ENCODE peak calls at places on chromosomes 13 and 19, in four cellular contexts. R is HCT116, L is K562, X is HepG2. F is an unnamed sample. For H3K36me3, the result is how much of the 10 kb centered on the place peaks cover.

GRCh38 chr13:27663947-27664346 is 42.3 kb downstream of the POLR1D start:
- DNase-seq in L (no peak), X (no peak), R (no peak), F (no peak)

GRCh38 chr13:33743438-33744368 is 74.2 kb upstream of the RFC3 start:
- DNase-seq in L (no peak), X (peak), R (no peak), F (no peak)

GRCh38 chr19:9793051-9793591 is 24.6 kb upstream of the ZNF846 start:
- DNase-seq in L (no peak), R (no peak), X (no peak), F (no peak)

GRCh38 chr19:1140673-1141072 is 33.4 kb downstream of the SBNO2 start:
- DNase-seq in R (no peak), L (no peak), X (no peak), F (no peak)

GRCh38 chr13:113042456-113042855 is 63.1 kb upstream of the F7 start:
- DNase-seq in L (no peak), R (no peak), X (no peak), F (no peak)

GRCh38 chr13:40101708-40102359 is 446.4 kb downstream of the COG6 start:
- DNase-seq in X (no peak), L (no peak), R (no peak), F (no peak)

GRCh38 chr19:6225232-6225635 is 54.5 kb downstream of the MLLT1 start:
- DNase-seq in L (no peak), R (no peak), X (no peak), F (no peak)

GRCh38 chr13:27549406-27549981 is 70.8 kb downstream of the LNX2 start:
- DNase-seq in L (no peak), X (no peak), R (no peak), F (no peak)

GRCh38 chr19:55384576-55385235 is 614 bp upstream of the TMEM238 start:
- DNase-seq in R (no peak), X (no peak), L (peak), F (no peak)

DNA sequence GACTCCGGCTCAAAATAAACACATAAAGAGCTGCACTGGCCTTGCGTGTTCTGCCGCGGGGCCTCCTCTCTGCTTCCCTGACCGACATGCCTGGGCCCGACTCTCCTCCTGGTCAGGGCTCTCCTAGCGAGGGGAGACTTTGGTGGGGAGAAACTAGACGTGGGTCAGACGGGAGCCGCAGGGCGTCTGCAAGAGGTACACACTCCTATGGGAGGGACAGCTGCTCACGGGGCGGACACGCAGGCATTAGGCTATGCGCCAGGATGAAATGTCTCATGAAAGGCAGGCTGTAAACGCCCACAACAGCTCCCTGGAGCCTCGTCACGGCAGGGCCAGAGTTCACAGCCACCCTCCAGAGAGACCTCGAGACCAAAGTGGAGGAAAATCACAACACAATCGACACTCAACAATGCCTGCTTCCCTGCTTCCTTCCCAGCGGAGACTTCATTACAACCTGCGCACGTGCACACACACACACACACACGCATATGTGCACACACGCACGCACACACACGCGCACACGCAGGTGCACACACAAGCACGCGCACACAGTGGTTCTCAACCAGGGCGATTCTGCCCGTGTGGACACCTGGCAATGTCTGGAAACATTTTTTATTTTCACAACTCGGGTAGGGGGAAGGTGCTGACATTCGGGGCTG is 5.8 kb downstream of the SLC39A3 start:
- DNase-seq in L (no peak), R (no peak), X (no peak), F (no peak)
- H3K36me3 ChIP-seq in L (half or more), R (under half), X (under half), F (under half)

DNA sequence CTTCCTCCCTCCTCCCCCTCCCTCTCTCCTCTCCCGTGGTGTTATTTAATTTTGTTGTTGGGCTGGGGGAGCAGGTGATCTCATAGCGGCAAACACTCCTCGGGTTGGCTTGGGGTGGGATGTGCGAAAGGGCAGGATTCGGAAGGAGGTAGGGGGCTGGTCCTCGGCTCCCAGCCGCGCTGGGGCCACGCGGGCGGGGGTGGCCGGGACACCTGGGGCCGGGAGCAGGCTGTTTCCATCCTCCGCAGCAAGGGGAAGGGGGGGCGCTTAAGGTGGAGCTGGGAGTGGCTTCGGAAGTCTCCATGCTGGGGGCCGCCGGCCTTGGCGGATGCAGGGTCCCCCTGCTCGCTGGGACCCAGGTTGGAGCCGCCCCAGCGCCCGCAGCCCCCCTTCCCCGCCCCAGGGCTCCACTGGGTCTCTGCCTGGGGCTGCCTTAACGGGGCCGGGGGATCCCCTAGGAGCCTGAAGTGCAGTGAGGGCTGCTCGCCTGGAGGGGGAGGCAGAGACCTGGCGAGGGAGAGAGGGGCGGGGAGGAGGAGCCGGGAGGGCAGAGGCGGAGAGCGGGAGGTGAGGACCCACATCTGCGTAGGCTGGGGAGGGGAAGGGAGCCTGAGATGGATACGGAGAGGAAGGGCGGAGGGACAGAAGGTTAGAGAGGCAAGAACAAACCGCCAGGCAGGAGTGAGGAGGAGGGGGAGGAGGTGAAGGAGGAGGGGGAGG is 365 bp upstream of the CA11 start:
- DNase-seq in L (peak), X (peak), R (peak), F (no peak)
- TF ChIP-seq TCF7L2 in L (no peak), X (no peak), R (no peak), F (no peak)

GRCh38 chr19:49911381-49912145 is 14.9 kb upstream of the IL4I1 start:
- DNase-seq in X (no peak), R (no peak), L (no peak), F (no peak)
- H3K36me3 ChIP-seq in X (under half), R (under half), L (half or more), F (under half)

DNA sequence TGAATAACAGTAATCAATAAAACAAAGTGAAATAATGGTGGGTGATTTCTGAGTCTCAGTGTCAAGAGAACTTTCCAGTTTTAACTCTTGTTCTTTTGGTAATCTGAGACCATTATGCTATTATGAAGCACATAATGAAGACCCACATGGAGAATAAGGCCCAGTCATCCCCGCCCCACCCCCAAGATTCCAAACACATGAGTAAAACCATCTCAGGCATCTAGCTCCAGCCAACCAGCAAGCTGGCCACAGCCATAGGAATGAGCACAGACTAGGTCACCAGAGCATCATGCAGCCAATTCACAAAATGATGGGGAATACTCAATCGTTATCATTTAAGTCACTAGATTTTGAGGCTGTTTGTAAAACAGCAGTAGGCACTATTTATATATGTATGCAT is 1769.0 kb upstream of the PCDH20 start:
- DNase-seq in R (peak), X (peak), L (no peak), F (no peak)
- TF ChIP-seq TCF7L2 in R (no peak), X (no peak), L (no peak), F (no peak)

GRCh38 chr13:75850915-75851314 is 214.8 kb downstream of the LMO7 start:
- DNase-seq in X (no peak), L (peak), R (no peak), F (no peak)

GRCh38 chr13:75841905-75842304 is 205.8 kb downstream of the LMO7 start:
- DNase-seq in X (no peak), L (no peak), R (no peak), F (no peak)

GRCh38 chr13:75843033-75843432 is 206.9 kb downstream of the LMO7 start:
- DNase-seq in X (no peak), L (no peak), R (no peak), F (no peak)

DNA sequence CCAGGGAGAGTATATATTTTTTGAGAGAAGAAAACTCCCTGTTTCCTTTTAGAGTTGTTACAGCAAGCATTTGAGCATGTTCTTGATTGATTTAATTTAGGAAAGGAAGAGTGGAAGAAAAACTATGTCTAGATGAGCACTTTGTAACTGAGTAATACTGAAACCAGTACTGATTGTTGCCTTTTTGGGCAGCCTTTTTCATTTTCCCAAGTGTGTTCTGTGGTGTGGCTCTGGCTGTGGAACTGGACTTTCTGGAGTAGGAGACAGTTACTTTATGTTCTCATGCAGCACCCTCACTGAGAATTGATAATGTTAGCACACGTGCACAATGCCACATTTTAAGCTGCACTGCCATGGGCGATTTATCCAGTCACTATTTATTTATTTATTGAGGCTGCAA is 211.5 kb downstream of the LMO7 start:
- DNase-seq in X (no peak), R (no peak), L (no peak), F (no peak)
- H3K36me3 ChIP-seq in X (under half), R (under half), L (under half), F (under half)

DNA sequence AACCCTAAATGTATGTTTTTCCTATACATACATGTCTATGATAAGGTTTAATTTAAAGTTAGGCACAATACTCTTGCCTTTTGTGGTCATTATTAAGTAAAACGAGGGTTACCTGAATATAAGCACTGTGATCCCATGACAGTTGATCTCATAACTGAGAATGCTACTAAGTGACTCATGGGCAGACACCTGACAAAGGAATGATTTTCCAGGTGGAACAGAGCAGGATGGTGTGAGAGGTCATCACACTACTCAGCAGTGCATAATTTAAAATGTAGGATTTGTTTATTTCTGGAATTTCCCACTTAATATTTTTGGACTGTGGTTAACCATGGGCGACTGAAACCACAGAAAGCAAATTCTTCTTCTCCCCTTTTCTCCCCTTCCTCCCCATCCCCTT is 178.9 kb downstream of the UGGT2 start:
- DNase-seq in X (no peak), R (no peak), L (no peak), F (no peak)
- TF ChIP-seq TCF7L2 in X (no peak), R (no peak), L (no peak), F (no peak)

DNA sequence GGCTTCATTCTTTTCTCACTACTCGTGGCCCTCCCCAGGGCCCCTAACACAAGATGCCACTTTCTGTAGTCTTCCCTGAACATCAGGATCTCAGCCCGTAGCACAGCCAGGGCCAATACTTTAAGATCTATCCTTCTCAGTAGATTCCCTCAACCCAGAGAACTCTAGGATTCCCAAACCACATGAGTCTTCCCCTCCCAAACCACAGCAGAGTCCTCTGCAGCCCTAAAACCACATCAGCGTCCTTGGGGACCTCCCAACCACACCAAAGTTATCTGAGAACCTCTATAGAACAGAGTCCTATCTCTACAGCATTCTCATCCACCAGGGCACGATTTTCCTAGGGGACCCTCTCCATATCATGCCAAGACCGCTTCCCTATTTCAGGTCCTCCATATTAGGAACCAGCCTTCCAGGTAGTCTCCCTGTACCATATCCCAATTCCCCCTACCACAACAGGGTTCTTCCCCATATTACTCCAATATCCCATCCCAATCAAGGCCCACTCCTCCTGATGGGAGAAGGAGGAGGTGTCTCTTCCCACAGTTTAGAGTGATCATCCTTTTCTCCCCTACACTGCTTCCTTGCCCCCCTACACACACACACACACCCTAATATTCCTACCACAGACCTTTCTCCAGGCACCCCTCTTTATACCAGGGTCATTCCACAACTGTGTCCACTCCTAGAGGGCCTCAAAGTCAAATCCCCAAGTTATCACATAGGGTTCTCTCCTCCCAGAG is 1.4 kb downstream of the DYRK1B start:
- DNase-seq in X (no peak), R (no peak), L (no peak), F (no peak)
- H3K36me3 ChIP-seq in X (under half), R (half or more), L (half or more), F (half or more)

GRCh38 chr19:38952395-38953165 is 21.8 kb downstream of the MRPS12 start:
- DNase-seq in X (peak), L (no peak), R (no peak), F (no peak)

GRCh38 chr19:38951187-38951586 is 20.4 kb downstream of the MRPS12 start:
- DNase-seq in L (no peak), R (no peak), X (no peak), F (no peak)

GRCh38 chr19:38953677-38954076 is 21.9 kb downstream of the FBXO17 start:
- DNase-seq in L (no peak), R (no peak), X (no peak), F (no peak)

GRCh38 chr19:38946229-38947010 is 15.7 kb downstream of the MRPS12 start:
- DNase-seq in L (no peak), X (no peak), R (no peak), F (no peak)

GRCh38 chr19:38949580-38950367 is 19.0 kb downstream of the MRPS12 start:
- DNase-seq in X (no peak), R (no peak), L (no peak), F (no peak)
- TF ChIP-seq TCF7L2 in X (no peak), R (no peak), L (no peak), F (no peak)

GRCh38 chr19:3670258-3670795 is 29.9 kb downstream of the PIP5K1C start:
- DNase-seq in L (peak), R (no peak), X (no peak), F (no peak)
- H3K36me3 ChIP-seq in L (under half), R (under half), X (under half), F (under half)

GRCh38 chr13:98364648-98365047 is 187.6 kb upstream of the RNF113B start:
- DNase-seq in X (no peak), R (no peak), L (no peak), F (no peak)

GRCh38 chr13:98363326-98363725 is 186.3 kb upstream of the RNF113B start:
- DNase-seq in R (no peak), L (no peak), X (no peak), F (no peak)

GRCh38 chr13:98353750-98354149 is 176.7 kb upstream of the RNF113B start:
- DNase-seq in X (no peak), L (no peak), R (no peak), F (no peak)

GRCh38 chr13:98358933-98359332 is 181.9 kb upstream of the RNF113B start:
- DNase-seq in L (no peak), R (no peak), X (no peak), F (no peak)
- TF ChIP-seq TCF7L2 in L (no peak), R (no peak), X (no peak), F (no peak)

F was measured in Panc1.